ENCODE peak calls at places on chromosome 18, in six cellular contexts. T is HEK293T, X is NCI-H2029, D is small intestine, F is LoVo, Q is COR-L47. P is an unnamed sample.

GRCh38 chr18:49094136-49094535 is 143.4 kb upstream of the SMAD7 start:
- DNase-seq in T (no peak), X (no peak), D (no peak), F (no peak), Q (no peak), P (no peak)

GRCh38 chr18:57780318-57781127 is 22.6 kb downstream of the ATP8B1 start:
- DNase-seq in T (no peak), X (peak; percentile 30), D (no peak), F (no peak), Q (peak; percentile 84), P (no peak)

GRCh38 chr18:46771141-46771540 is 14.3 kb upstream of the ST8SIA5 start:
- DNase-seq in T (no peak), X (no peak), D (no peak), F (no peak), Q (peak; percentile 87), P (no peak)

GRCh38 chr18:76493213-76494107 is 1.6 kb downstream of the ZNF516 start:
- DNase-seq in T (no peak), X (no peak), D (peak; percentile 82), F (no peak), Q (peak; percentile 42), P (no peak)

GRCh38 chr18:59052965-59053960 is 86.4 kb upstream of the SEC11C start:
- DNase-seq in T (no peak), X (no peak), D (peak; percentile 14), F (no peak), Q (no peak), P (no peak)

GRCh38 chr18:78309307-78309706 is 670.3 kb upstream of the SALL3 start:
- DNase-seq in T (no peak), X (no peak), D (no peak), F (no peak), Q (no peak), P (no peak)

GRCh38 chr18:56748698-56749268 is 97.6 kb downstream of the WDR7 start:
- DNase-seq in T (peak; percentile 9), X (no peak), D (peak; percentile 57), F (peak; percentile 50), Q (peak; percentile 32), P (no peak)

GRCh38 chr18:23114171-23114881 is 21.0 kb upstream of the CABLES1 start:
- DNase-seq in T (no peak), X (no peak), D (peak; percentile 66), F (no peak), Q (peak; percentile 18), P (no peak)

GRCh38 chr18:65425366-65425765 is 325.4 kb upstream of the CDH7 start:
- DNase-seq in T (no peak), X (no peak), D (no peak), F (no peak), Q (no peak), P (no peak)

GRCh38 chr18:6877288-6877687 is 147.8 kb downstream of the ARHGAP28 start:
- DNase-seq in T (no peak), X (no peak), D (no peak), F (no peak), Q (no peak), P (no peak)

GRCh38 chr18:36181898-36182506 is 5.3 kb upstream of the MOCOS start:
- DNase-seq in T (no peak), X (no peak), D (no peak), F (no peak), Q (no peak), P (no peak)

GRCh38 chr18:9803698-9804516 is 81.9 kb upstream of the TXNDC2 start:
- DNase-seq in T (no peak), X (peak; percentile 33), D (no peak), F (no peak), Q (peak; percentile 77), P (peak; percentile 47)

GRCh38 chr18:36211612-36212065 is 24.3 kb downstream of the MOCOS start:
- DNase-seq in T (no peak), X (no peak), D (no peak), F (no peak), Q (no peak), P (no peak)

GRCh38 chr18:68263481-68263880 is 451.4 kb downstream of the TMX3 start:
- DNase-seq in T (no peak), X (no peak), D (no peak), F (no peak), Q (no peak), P (no peak)

GRCh38 chr18:32308493-32309120 is 118.8 kb downstream of the MEP1B start:
- DNase-seq in T (no peak), X (no peak), D (no peak), F (no peak), Q (no peak), P (no peak)

GRCh38 chr18:25349926-25350560 is 1.9 kb downstream of the ZNF521 start:
- DNase-seq in T (no peak), X (no peak), D (no peak), F (no peak), Q (no peak), P (no peak)